ENCODE peak calls at places on chromosomes 5 and 9, in five cellular contexts. One of them, this sample, is unnamed.

GRCh38 chr9:86902606-86903460 is 44.5 kb downstream of the GAS1 start:
- DNase-seq in A549: no peak
- DNase-seq in breast epithelium: no peak
- DNase-seq in tibial nerve: no peak
- DNase-seq in GM23248: peak; percentile 18
- DNase-seq in this sample: no peak

GRCh38 chr5:75051217-75051751 is 1.1 kb downstream of the GCNT4 start:
- DNase-seq in breast epithelium: no peak
- DNase-seq in tibial nerve: no peak
- DNase-seq in A549: no peak
- DNase-seq in GM23248: peak; percentile 17
- DNase-seq in this sample: no peak

GRCh38 chr5:74257645-74258328 is 382.7 kb downstream of the ENC1 start:
- DNase-seq in A549: no peak
- DNase-seq in breast epithelium: no peak
- DNase-seq in tibial nerve: peak; percentile 68
- DNase-seq in GM23248: peak; percentile 48
- DNase-seq in this sample: no peak

GRCh38 chr9:97982191-97982718 is 886 bp upstream of the ANP32B start:
- DNase-seq in tibial nerve: no peak
- DNase-seq in breast epithelium: no peak
- DNase-seq in A549: no peak
- DNase-seq in GM23248: peak; percentile 48
- DNase-seq in this sample: no peak

GRCh38 chr5:144484124-144484897 is 313.6 kb downstream of the KCTD16 start:
- DNase-seq in GM23248: peak; percentile 89
- DNase-seq in A549: no peak
- DNase-seq in breast epithelium: no peak
- DNase-seq in tibial nerve: no peak
- DNase-seq in this sample: no peak

GRCh38 chr9:112051812-112052211 is 123.3 kb downstream of the SUSD1 start:
- DNase-seq in breast epithelium: no peak
- DNase-seq in A549: no peak
- DNase-seq in tibial nerve: no peak
- DNase-seq in GM23248: peak; percentile 83
- DNase-seq in this sample: no peak

GRCh38 chr5:179171251-179171815 is 111.2 kb downstream of the ZNF354C start:
- DNase-seq in GM23248: no peak
- DNase-seq in A549: no peak
- DNase-seq in breast epithelium: no peak
- DNase-seq in tibial nerve: no peak
- DNase-seq in this sample: no peak

GRCh38 chr9:68947015-68947414 is 66.9 kb downstream of the PRKACG start:
- DNase-seq in GM23248: no peak
- DNase-seq in A549: no peak
- DNase-seq in tibial nerve: no peak
- DNase-seq in breast epithelium: no peak
- DNase-seq in this sample: no peak

GRCh38 chr5:146206257-146206656 is 2.9 kb downstream of the RBM27 start:
- DNase-seq in A549: no peak
- DNase-seq in GM23248: no peak
- DNase-seq in tibial nerve: no peak
- DNase-seq in breast epithelium: no peak
- DNase-seq in this sample: no peak

GRCh38 chr5:92421937-92422336 is 1038.8 kb upstream of the ARRDC3 start:
- DNase-seq in tibial nerve: no peak
- DNase-seq in breast epithelium: no peak
- DNase-seq in A549: no peak
- DNase-seq in GM23248: no peak
- DNase-seq in this sample: no peak

GRCh38 chr5:171906703-171907590 is 99.5 kb downstream of the FBXW11 start:
- DNase-seq in tibial nerve: no peak
- DNase-seq in GM23248: no peak
- DNase-seq in breast epithelium: no peak
- DNase-seq in A549: no peak
- DNase-seq in this sample: no peak

GRCh38 chr9:90002299-90003045 is 397.7 kb downstream of the GADD45G start:
- DNase-seq in A549: no peak
- DNase-seq in GM23248: no peak
- DNase-seq in tibial nerve: no peak
- DNase-seq in breast epithelium: no peak
- DNase-seq in this sample: no peak

GRCh38 chr9:131308906-131309305 is 19.4 kb downstream of the PLPP7 start:
- DNase-seq in tibial nerve: no peak
- DNase-seq in A549: no peak
- DNase-seq in GM23248: no peak
- DNase-seq in breast epithelium: no peak
- DNase-seq in this sample: no peak
- H3K4me1 ChIP-seq in tibial nerve: no peaks in the 10 kb centered on the region
- H3K4me1 ChIP-seq in A549: no peaks in the 10 kb centered on the region
- H3K4me1 ChIP-seq in GM23248: no peaks in the 10 kb centered on the region
- H3K4me1 ChIP-seq in breast epithelium: no peaks in the 10 kb centered on the region
- H3K4me1 ChIP-seq in this sample: peaks cover 11% of the 10 kb centered on the region

GRCh38 chr5:95930141-95930540 is 31.5 kb downstream of the ELL2 start:
- DNase-seq in tibial nerve: no peak
- DNase-seq in A549: no peak
- DNase-seq in GM23248: no peak
- DNase-seq in breast epithelium: no peak
- DNase-seq in this sample: no peak
- H3K4me1 ChIP-seq in tibial nerve: peaks cover 4% of the 10 kb centered on the region
- H3K4me1 ChIP-seq in A549: peaks cover 18% of the 10 kb centered on the region
- H3K4me1 ChIP-seq in GM23248: peaks cover 70% of the 10 kb centered on the region
- H3K4me1 ChIP-seq in breast epithelium: peaks cover 3% of the 10 kb centered on the region
- H3K4me1 ChIP-seq in this sample: no peaks in the 10 kb centered on the region

GRCh38 chr5:54007822-54008777 is 302.3 kb downstream of the ARL15 start:
- DNase-seq in GM23248: peak; percentile 67
- DNase-seq in breast epithelium: no peak
- DNase-seq in tibial nerve: no peak
- DNase-seq in A549: peak; percentile 11
- DNase-seq in this sample: no peak

GRCh38 chr5:54009357-54009756 is 301.0 kb downstream of the ARL15 start:
- DNase-seq in breast epithelium: no peak
- DNase-seq in GM23248: no peak
- DNase-seq in A549: no peak
- DNase-seq in tibial nerve: no peak
- DNase-seq in this sample: no peak

GRCh38 chr5:54002183-54002770 is 308.1 kb downstream of the ARL15 start:
- DNase-seq in breast epithelium: no peak
- DNase-seq in A549: no peak
- DNase-seq in GM23248: peak; percentile 18
- DNase-seq in tibial nerve: no peak
- DNase-seq in this sample: no peak

GRCh38 chr5:54002779-54003178 is 307.6 kb downstream of the ARL15 start:
- DNase-seq in A549: no peak
- DNase-seq in breast epithelium: no peak
- DNase-seq in GM23248: no peak
- DNase-seq in tibial nerve: no peak
- DNase-seq in this sample: no peak

GRCh38 chr5:54004697-54005096 is 305.7 kb downstream of the ARL15 start:
- DNase-seq in tibial nerve: no peak
- DNase-seq in GM23248: no peak
- DNase-seq in A549: no peak
- DNase-seq in breast epithelium: no peak
- DNase-seq in this sample: no peak
- H3K4me1 ChIP-seq in tibial nerve: peaks cover 4% of the 10 kb centered on the region
- H3K4me1 ChIP-seq in GM23248: peaks cover 24% of the 10 kb centered on the region
- H3K4me1 ChIP-seq in A549: peaks cover 38% of the 10 kb centered on the region
- H3K4me1 ChIP-seq in breast epithelium: no peaks in the 10 kb centered on the region
- H3K4me1 ChIP-seq in this sample: no peaks in the 10 kb centered on the region

DNA sequence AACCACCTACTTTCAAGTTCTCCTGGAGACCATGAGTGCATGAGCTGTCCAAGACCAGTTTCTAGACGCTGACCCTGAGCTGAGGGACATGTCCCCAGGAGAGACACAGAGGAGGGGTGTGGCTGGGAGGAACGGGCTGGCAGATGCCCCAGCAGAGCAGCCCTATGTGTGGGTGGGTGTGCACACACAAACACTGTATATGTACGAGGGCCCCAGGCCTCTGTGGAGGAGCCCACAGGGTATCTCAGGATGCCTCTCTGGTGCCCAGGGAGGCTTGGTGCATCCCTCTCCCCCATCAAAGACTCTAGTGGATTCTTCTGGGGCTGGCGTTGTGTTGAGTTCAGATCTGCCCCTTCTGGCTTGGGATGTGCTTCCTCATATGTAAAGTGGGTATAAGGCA is 2.6 kb upstream of the NINJ1 start:
- DNase-seq in A549: no peak
- DNase-seq in tibial nerve: no peak
- DNase-seq in GM23248: no peak
- DNase-seq in breast epithelium: no peak
- DNase-seq in this sample: no peak
- H3K4me1 ChIP-seq in A549: peaks cover 28% of the 10 kb centered on the region
- H3K4me1 ChIP-seq in tibial nerve: peaks cover 26% of the 10 kb centered on the region
- H3K4me1 ChIP-seq in GM23248: peaks cover 13% of the 10 kb centered on the region
- H3K4me1 ChIP-seq in breast epithelium: peaks cover 8% of the 10 kb centered on the region
- H3K4me1 ChIP-seq in this sample: peaks cover 29% of the 10 kb centered on the region

GRCh38 chr9:114895605-114896004 is 34.8 kb downstream of the TNFSF8 start:
- DNase-seq in A549: no peak
- DNase-seq in tibial nerve: no peak
- DNase-seq in breast epithelium: no peak
- DNase-seq in GM23248: peak; percentile 43
- DNase-seq in this sample: no peak
- H3K4me1 ChIP-seq in A549: peaks cover 35% of the 10 kb centered on the region
- H3K4me1 ChIP-seq in tibial nerve: peaks cover 21% of the 10 kb centered on the region
- H3K4me1 ChIP-seq in breast epithelium: no peaks in the 10 kb centered on the region
- H3K4me1 ChIP-seq in GM23248: peaks cover 48% of the 10 kb centered on the region
- H3K4me1 ChIP-seq in this sample: peaks cover 41% of the 10 kb centered on the region

DNA sequence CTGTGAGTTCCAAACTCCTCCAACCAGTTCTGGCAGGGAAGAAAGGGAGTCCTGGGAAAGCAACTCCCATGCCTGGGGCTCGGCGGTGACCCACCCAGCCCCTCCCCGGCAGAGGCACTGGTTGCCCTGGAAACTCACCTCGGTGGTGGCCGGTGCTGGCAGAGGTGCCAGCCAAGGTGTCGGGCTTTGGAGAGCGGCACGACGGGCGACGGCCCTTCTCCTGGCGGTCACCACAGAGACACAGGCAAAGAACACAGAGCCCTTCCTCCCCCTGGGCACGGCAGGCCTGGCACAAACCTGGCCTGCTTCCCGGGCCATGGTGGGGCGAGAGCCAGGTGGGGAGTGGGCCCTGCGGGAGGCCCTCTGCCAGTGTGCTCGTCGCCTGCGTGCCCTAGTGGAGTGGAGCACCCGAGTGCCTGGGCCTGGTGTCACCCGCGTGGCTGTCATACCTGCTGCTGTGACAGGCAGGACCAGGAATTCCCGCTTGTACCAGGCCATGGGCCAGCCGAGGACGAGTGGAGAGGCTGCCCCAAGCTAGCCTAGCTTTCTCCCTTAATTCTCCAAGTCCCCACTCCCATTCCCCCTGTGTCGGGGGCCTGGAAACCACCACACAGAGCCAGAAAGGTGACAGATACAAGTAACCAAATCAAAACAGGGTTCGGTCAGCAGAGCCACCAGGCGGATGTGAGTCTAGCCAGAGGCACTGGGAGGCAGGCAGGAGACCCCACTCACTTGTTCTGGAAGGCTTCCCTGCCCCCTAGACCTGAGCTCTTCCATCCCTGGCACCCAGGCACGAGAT is 8.2 kb upstream of the RALGDS start:
- DNase-seq in tibial nerve: no peak
- DNase-seq in breast epithelium: no peak
- DNase-seq in GM23248: no peak
- DNase-seq in A549: no peak
- DNase-seq in this sample: no peak
- H3K4me1 ChIP-seq in tibial nerve: peaks cover 53% of the 10 kb centered on the region
- H3K4me1 ChIP-seq in breast epithelium: peaks cover 50% of the 10 kb centered on the region
- H3K4me1 ChIP-seq in GM23248: peaks cover 32% of the 10 kb centered on the region
- H3K4me1 ChIP-seq in A549: peaks cover 35% of the 10 kb centered on the region
- H3K4me1 ChIP-seq in this sample: peaks cover 91% of the 10 kb centered on the region

DNA sequence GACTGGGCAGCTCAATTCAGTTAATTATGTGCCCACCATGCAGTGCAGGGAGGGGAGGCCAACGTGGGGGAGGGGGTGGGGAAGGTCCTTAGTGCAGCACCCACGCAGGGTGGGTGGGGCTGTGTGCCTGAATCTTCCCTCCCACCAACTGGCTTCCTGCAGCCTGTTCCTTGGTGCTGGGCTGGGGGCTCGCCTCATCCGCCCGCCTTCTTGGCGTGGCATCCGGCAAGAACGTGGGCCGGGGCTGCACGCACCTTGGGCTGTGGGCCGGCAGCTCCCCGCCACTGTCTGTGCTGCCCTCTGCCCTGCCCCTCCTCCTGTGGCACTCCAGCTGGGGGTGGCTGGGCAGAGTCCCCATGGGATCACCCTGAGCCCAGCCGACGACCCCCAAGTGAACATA is 19.6 kb upstream of the RALGDS start:
- DNase-seq in tibial nerve: no peak
- DNase-seq in GM23248: no peak
- DNase-seq in breast epithelium: no peak
- DNase-seq in A549: no peak
- DNase-seq in this sample: no peak
- H3K4me1 ChIP-seq in tibial nerve: peaks cover 80% of the 10 kb centered on the region
- H3K4me1 ChIP-seq in GM23248: peaks cover 11% of the 10 kb centered on the region
- H3K4me1 ChIP-seq in breast epithelium: peaks cover 60% of the 10 kb centered on the region
- H3K4me1 ChIP-seq in A549: peaks cover 42% of the 10 kb centered on the region
- H3K4me1 ChIP-seq in this sample: peaks cover 77% of the 10 kb centered on the region

DNA sequence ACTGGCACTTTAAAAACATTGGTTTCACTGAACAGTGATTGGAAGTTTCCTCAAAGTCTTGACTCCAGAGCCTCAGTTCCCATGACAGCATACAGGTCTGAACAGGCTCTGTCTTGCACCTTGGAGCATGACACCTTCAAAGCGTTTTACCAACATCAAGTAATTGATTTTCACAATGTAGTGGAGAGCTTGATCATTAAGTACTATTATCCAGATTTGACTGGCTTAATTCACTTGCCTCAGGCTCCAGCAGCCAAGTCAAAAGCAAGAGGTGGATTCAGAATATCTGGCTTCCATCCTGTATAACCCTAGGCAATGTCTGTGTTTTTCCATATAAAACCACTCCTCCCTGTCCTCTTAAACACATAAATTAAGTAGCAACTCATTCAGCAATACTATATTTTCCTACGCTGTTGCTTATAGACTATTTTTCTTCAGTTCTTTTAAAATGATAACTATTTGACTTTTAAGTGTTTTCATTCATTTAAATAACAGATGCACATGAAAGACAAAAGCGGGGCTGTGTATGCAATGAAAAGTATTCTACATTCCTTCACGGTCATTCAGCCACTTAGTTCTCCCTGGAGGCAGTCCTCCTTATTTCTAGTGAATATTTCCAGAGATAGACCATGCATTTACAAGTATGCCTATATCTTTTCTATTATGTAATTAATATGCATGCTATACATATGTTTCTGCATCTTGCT is 150.8 kb upstream of the RANBP3L start:
- DNase-seq in A549: no peak
- DNase-seq in GM23248: no peak
- DNase-seq in tibial nerve: no peak
- DNase-seq in breast epithelium: no peak
- DNase-seq in this sample: no peak
- H3K4me1 ChIP-seq in A549: no peaks in the 10 kb centered on the region
- H3K4me1 ChIP-seq in GM23248: peaks cover 16% of the 10 kb centered on the region
- H3K4me1 ChIP-seq in tibial nerve: no peaks in the 10 kb centered on the region
- H3K4me1 ChIP-seq in breast epithelium: no peaks in the 10 kb centered on the region
- H3K4me1 ChIP-seq in this sample: no peaks in the 10 kb centered on the region

This sample was measured in effector memory CD4-positive, alpha-beta T cell.